ENCODE peak calls at places on chromosome 22, in five cellular contexts. E, B, A, M and D are unnamed samples. For H3K4me1, the result is how much of the 10 kb centered on the place peaks cover.

GRCh38 chr22:45518580-45518991 is 15.9 kb downstream of the FBLN1 start:
- DNase-seq in E (no peak), B (no peak), A (no peak), M (no peak), D (no peak)

GRCh38 chr22:32469799-32470212 is 4.8 kb upstream of the FBXO7 start:
- DNase-seq in E (no peak), B (peak), A (peak), M (no peak), D (no peak)

GRCh38 chr22:17782621-17783020 is 8.4 kb upstream of the BID start:
- DNase-seq in E (no peak), B (no peak), A (no peak), M (no peak), D (no peak)

GRCh38 chr22:20118572-20119020 is 1.6 kb upstream of the TRMT2A start:
- DNase-seq in E (peak), B (no peak), A (no peak), M (peak), D (no peak)

GRCh38 chr22:50473855-50474671 is 772 bp downstream of the SBF1 start:
- DNase-seq in E (peak), B (no peak), A (peak), M (no peak), D (no peak)

GRCh38 chr22:23749747-23750373 is 1.1 kb downstream of the ZNF70 start:
- DNase-seq in E (no peak), B (no peak), A (no peak), M (no peak), D (no peak)

GRCh38 chr22:50189849-50190181 is 4.1 kb downstream of the TRABD start:
- DNase-seq in E (peak), B (no peak), A (no peak), M (no peak), D (no peak)

GRCh38 chr22:20243545-20244249 is 24.4 kb downstream of the RTN4R start:
- DNase-seq in E (peak), B (peak), A (peak), M (peak), D (peak)

GRCh38 chr22:50434849-50435700 is 39.8 kb downstream of the SBF1 start:
- DNase-seq in E (no peak), B (no peak), A (no peak), M (peak), D (no peak)

GRCh38 chr22:26172389-26172990 is 3.2 kb downstream of the SEZ6L start:
- DNase-seq in E (peak), B (peak), A (peak), M (no peak), D (peak)

GRCh38 chr22:20495861-20496681 is 476 bp upstream of the KLHL22 start:
- DNase-seq in E (peak), B (peak), A (peak), M (peak), D (peak)

GRCh38 chr22:28106601-28107000 is 187.5 kb upstream of the PITPNB start:
- DNase-seq in E (no peak), B (no peak), A (no peak), M (no peak), D (no peak)

GRCh38 chr22:33921576-33922181 is 1.4 kb upstream of the LARGE1 start:
- DNase-seq in E (no peak), B (peak), A (peak), M (peak), D (no peak)

GRCh38 chr22:23180893-23181762 is 819 bp downstream of the BCR start:
- DNase-seq in E (peak), B (no peak), A (no peak), M (peak), D (peak)

GRCh38 chr22:16866167-16866566 is 41.0 kb upstream of the XKR3 start:
- DNase-seq in E (no peak), B (no peak), A (no peak), M (no peak), D (no peak)

GRCh38 chr22:47281126-47282106 is 519.0 kb downstream of the TBC1D22A start:
- DNase-seq in E (no peak), B (peak), A (peak), M (no peak), D (no peak)

GRCh38 chr22:27057717-27058116 is 400.3 kb downstream of the MIAT start:
- DNase-seq in E (no peak), B (no peak), A (no peak), M (no peak), D (no peak)

GRCh38 chr22:32622004-32622761 is 147.6 kb downstream of the FBXO7 start:
- DNase-seq in E (no peak), B (no peak), A (peak), M (peak), D (no peak)

GRCh38 chr22:27504854-27505253 is 296.7 kb downstream of the MN1 start:
- DNase-seq in E (no peak), B (no peak), A (no peak), M (no peak), D (no peak)

GRCh38 chr22:50150161-50151129 is 20.1 kb upstream of the PANX2 start:
- DNase-seq in E (no peak), B (no peak), A (peak), M (no peak), D (no peak)

GRCh38 chr22:21020802-21021429 is 6.0 kb downstream of the P2RX6 start:
- DNase-seq in E (peak), B (peak), A (no peak), M (no peak), D (no peak)

GRCh38 chr22:26516503-26516902 is 4.2 kb upstream of the TFIP11 start:
- DNase-seq in E (no peak), B (no peak), A (no peak), M (no peak), D (no peak)

GRCh38 chr22:46233231-46233630 is 16.9 kb downstream of the CDPF1 start:
- DNase-seq in E (peak), B (no peak), A (peak), M (no peak), D (no peak)

GRCh38 chr22:32539631-32540449 is 65.2 kb downstream of the FBXO7 start:
- DNase-seq in E (no peak), B (no peak), A (no peak), M (no peak), D (no peak)

GRCh38 chr22:35064664-35065063 is 1.3 kb upstream of the ISX start:
- DNase-seq in E (no peak), B (no peak), A (no peak), M (no peak), D (no peak)

GRCh38 chr22:24986816-24987215 is 34.3 kb downstream of the KIAA1671 start:
- DNase-seq in E (no peak), B (no peak), A (no peak), M (no peak), D (no peak)

GRCh38 chr22:49999063-49999900 is 13.3 kb downstream of the IL17REL start:
- DNase-seq in E (no peak), B (no peak), A (no peak), M (no peak), D (peak)

GRCh38 chr22:27620367-27621154 is 181.0 kb downstream of the MN1 start:
- DNase-seq in E (no peak), B (no peak), A (no peak), M (no peak), D (no peak)

GRCh38 chr22:49964493-49965290 is 4.1 kb downstream of the PIM3 start:
- DNase-seq in E (no peak), B (no peak), A (no peak), M (peak), D (no peak)

GRCh38 chr22:31650391-31650790 is 11.6 kb downstream of the PISD start:
- DNase-seq in E (no peak), B (no peak), A (peak), M (no peak), D (no peak)

GRCh38 chr22:33274214-33274828 is 216.1 kb upstream of the SYN3 start:
- DNase-seq in E (peak), B (no peak), A (no peak), M (no peak), D (no peak)

GRCh38 chr22:37551981-37552380 is 8.3 kb upstream of the CDC42EP1 start:
- DNase-seq in E (no peak), B (no peak), A (no peak), M (no peak), D (no peak)
- H3K4me1 ChIP-seq in E (under half), B (under half), A (under half), M (under half), D (under half)

DNA sequence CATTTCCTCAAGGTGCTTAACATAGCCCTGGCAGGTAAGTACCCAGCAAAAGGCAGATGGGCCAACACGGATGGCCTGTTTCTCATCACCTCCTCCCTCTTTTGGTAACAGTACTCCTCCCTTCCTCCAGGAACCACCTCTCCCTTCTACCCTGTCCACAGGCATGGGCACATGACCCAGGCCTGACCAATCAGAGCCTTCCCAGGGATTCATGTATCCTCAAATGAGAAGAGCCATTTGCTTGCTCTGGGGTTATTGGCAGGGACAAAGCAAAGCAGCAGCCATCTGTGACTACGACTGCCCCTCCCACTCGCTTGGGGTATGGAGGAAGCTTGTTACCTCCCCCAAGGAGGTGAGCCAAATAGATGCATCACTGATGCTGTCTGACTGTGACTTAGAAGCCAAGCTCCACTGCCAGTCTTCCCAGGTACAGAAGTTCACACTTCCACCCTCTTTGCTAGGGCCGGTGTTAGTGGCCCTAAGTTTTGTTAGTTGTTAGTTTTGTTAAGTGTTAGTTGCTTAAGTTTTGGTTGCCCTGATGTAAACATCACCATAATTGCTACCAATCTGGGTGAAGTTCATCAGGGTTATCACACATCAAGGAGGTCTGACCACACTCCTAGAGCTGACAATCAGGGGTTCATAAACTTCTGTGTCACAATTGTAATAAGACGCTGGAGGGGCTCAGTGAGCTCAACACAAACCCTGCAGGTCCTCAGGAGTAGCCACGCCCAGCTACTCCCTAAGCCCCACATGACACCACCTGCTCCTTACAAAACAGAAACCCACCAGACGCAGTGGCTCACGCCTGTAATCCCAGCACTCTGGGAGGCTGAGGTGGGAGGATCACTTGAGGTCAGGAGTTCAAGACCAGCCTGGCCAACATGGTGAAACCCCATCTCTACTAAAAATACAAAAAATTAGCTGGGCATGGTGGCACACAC is 57.3 kb downstream of the ARFGAP3 start:
- DNase-seq in E (no peak), B (no peak), A (no peak), M (no peak), D (no peak)
- H3K4me1 ChIP-seq in E (under half), B (under half), A (under half), M (under half), D (under half)

GRCh38 chr22:39148727-39149535 is 3.5 kb downstream of the CBX7 start:
- DNase-seq in E (peak), B (no peak), A (no peak), M (peak), D (no peak)
- H3K4me1 ChIP-seq in E (half or more), B (under half), A (under half), M (under half), D (under half)

DNA sequence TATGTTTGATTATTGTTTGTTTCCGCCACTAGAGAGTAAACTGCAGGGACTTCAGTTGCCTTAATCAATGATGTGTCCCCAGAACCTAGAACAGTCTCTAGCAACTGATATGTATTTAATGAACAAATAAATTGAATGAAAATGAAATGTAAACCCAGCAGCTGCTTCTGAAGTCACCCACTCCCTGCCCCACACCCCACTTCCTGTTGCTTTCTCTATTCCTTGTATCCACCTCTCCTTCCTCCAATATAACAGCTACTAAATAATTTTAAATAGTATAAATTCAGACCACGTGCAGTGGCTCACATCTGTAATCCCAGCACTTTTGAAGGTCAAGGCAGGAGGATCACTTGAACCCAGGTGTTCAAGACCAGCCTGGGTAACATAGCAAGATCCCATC is 15.8 kb downstream of the MYH9 start:
- DNase-seq in E (no peak), B (no peak), A (peak), M (no peak), D (no peak)
- H3K4me1 ChIP-seq in E (half or more), B (half or more), A (half or more), M (under half), D (half or more)

DNA sequence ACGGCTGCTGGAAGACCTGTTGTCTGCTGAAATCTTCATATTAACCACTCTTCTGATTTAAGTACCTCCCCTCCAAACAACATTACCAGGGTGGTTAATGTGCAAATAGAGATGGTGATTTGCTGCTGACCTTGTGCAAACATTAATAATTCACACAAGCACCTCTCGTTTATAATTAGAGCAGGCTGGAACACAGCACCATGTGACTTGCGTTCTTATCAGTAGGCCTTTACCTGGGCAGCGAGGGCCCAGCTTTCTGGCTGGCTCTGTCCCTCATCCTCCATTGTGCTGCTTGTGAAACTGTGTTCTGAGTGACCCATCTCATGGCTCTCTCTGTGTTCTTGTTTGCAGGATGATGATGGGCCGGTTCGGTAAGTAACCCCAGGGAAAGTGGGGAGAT is 41.0 kb upstream of the PARVG start:
- DNase-seq in E (no peak), B (no peak), A (no peak), M (no peak), D (no peak)
- H3K4me1 ChIP-seq in E (under half), B (under half), A (under half), M (under half), D (under half)

GRCh38 chr22:22057617-22058378 is 75.2 kb upstream of the TOP3B start:
- DNase-seq in E (no peak), B (no peak), A (no peak), M (no peak), D (no peak)

GRCh38 chr22:22061085-22062077 is 78.8 kb upstream of the TOP3B start:
- DNase-seq in E (no peak), B (peak), A (peak), M (peak), D (no peak)

GRCh38 chr22:22058649-22059475 is 76.3 kb upstream of the TOP3B start:
- DNase-seq in E (no peak), B (no peak), A (no peak), M (no peak), D (no peak)

GRCh38 chr22:22060200-22061084 is 77.9 kb upstream of the TOP3B start:
- DNase-seq in E (peak), B (peak), A (peak), M (peak), D (no peak)

GRCh38 chr22:22059476-22060002 is 77.0 kb upstream of the TOP3B start:
- DNase-seq in E (no peak), B (no peak), A (no peak), M (no peak), D (no peak)
- H3K4me1 ChIP-seq in E (under half), B (under half), A (under half), M (under half), D (under half)

GRCh38 chr22:30235687-30236170 is 10.8 kb downstream of the LIF start:
- DNase-seq in E (no peak), B (peak), A (peak), M (no peak), D (no peak)
- H3K4me1 ChIP-seq in E (under half), B (half or more), A (under half), M (under half), D (under half)